ENCODE peak calls at places on chromosomes 6 and 20, in ten cellular contexts. D, N, S, I, W, T, R, E, Q and B are unnamed samples.

GRCh38 chr20:20549267-20549612 is 163.2 kb downstream of the RALGAPA2 start:
- DNase-seq in S (no peak), I (no peak), Q (peak), N (no peak), W (no peak), R (no peak), T (no peak), E (peak), D (no peak), B (no peak)

GRCh38 chr6:89239338-89239737 is 22.2 kb upstream of the GABRR1 start:
- DNase-seq in S (no peak), N (peak), Q (no peak), D (peak), R (no peak), W (peak), E (no peak), I (no peak), T (no peak), B (peak)

GRCh38 chr6:71489736-71490135 is 201.1 kb downstream of the OGFRL1 start:
- DNase-seq in S (no peak), T (peak), E (peak), W (no peak), I (no peak), D (peak), N (peak), R (no peak), Q (peak), B (no peak)

GRCh38 chr6:111854683-111855082 is 18.6 kb downstream of the FYN start:
- DNase-seq in I (no peak), R (no peak), E (no peak), N (peak), S (no peak), T (peak), Q (no peak), W (no peak), D (no peak), B (no peak)

GRCh38 chr6:89386917-89387491 is 25.1 kb downstream of the RRAGD start:
- DNase-seq in S (no peak), R (peak), T (no peak), I (no peak), N (no peak), Q (no peak), D (no peak), W (no peak), E (no peak), B (no peak)

GRCh38 chr6:84448331-84448730 is 220.9 kb upstream of the CEP162 start:
- DNase-seq in W (no peak), Q (no peak), D (no peak), I (no peak), N (no peak), S (no peak), R (no peak), E (no peak), T (no peak), B (no peak)

GRCh38 chr6:134183844-134184243 is 131.4 kb upstream of the SLC2A12 start:
- DNase-seq in R (no peak), W (no peak), S (no peak), N (no peak), T (no peak), I (no peak), E (no peak), Q (no peak), D (peak), B (no peak)

GRCh38 chr6:456358-456857 is 64.9 kb downstream of the IRF4 start:
- DNase-seq in N (no peak), S (no peak), D (peak), E (no peak), T (no peak), I (peak), R (no peak), W (no peak), Q (no peak), B (no peak)

GRCh38 chr6:138219901-138220300 is 1.6 kb upstream of the PBOV1 start:
- DNase-seq in N (no peak), E (no peak), S (no peak), T (no peak), R (no peak), W (no peak), I (no peak), D (no peak), Q (no peak), B (no peak)

GRCh38 chr20:13029687-13030510 is 21.1 kb downstream of the SPTLC3 start:
- DNase-seq in Q (peak), E (peak), R (no peak), N (peak), W (no peak), T (peak), I (no peak), S (no peak), D (peak), B (no peak)

GRCh38 chr6:129398764-129399163 is 311.2 kb downstream of the ARHGAP18 start:
- DNase-seq in D (no peak), S (no peak), Q (no peak), W (no peak), I (no peak), T (no peak), R (no peak), N (no peak), E (no peak), B (no peak)

GRCh38 chr6:36928547-36928918 is 26.0 kb upstream of the PI16 start:
- DNase-seq in D (no peak), Q (no peak), E (no peak), N (no peak), W (no peak), T (no peak), I (no peak), S (no peak), R (no peak), B (no peak)
- H3K27ac ChIP-seq in D (no peak), Q (peak), E (no peak), N (peak), W (no peak), T (no peak), I (no peak), S (no peak), R (no peak), B (no peak)

GRCh38 chr20:62156254-62156556 is 12.6 kb downstream of the SS18L1 start:
- DNase-seq in W (no peak), S (no peak), I (no peak), Q (no peak), T (no peak), D (no peak), E (no peak), N (no peak), R (no peak), B (no peak)
- H3K4me2 ChIP-seq in W (no peak), S (no peak), I (no peak), Q (no peak), T (no peak), D (no peak), E (no peak), N (no peak), R (no peak), B (no peak)

GRCh38 chr6:14275493-14275851 is 157.9 kb downstream of the CD83 start:
- DNase-seq in T (peak), N (peak), S (no peak), Q (no peak), E (no peak), D (peak), W (no peak), R (no peak), I (no peak), B (peak)

GRCh38 chr6:14276667-14277404 is 159.3 kb downstream of the CD83 start:
- DNase-seq in S (no peak), R (peak), N (no peak), W (peak), D (peak), I (no peak), Q (no peak), T (peak), E (no peak), B (peak)

GRCh38 chr6:14274552-14275492 is 157.2 kb downstream of the CD83 start:
- DNase-seq in D (peak), N (no peak), S (no peak), T (no peak), W (no peak), E (peak), I (no peak), Q (no peak), R (no peak), B (no peak)

GRCh38 chr6:14277405-14277930 is 159.9 kb downstream of the CD83 start:
- DNase-seq in E (no peak), R (no peak), I (no peak), D (peak), W (no peak), T (no peak), S (no peak), N (no peak), Q (no peak), B (peak)

GRCh38 chr6:14276066-14276465 is 158.5 kb downstream of the CD83 start:
- DNase-seq in Q (no peak), T (no peak), R (no peak), E (no peak), I (no peak), W (no peak), N (no peak), D (peak), S (no peak), B (no peak)
- H3K27ac ChIP-seq in Q (no peak), T (no peak), R (no peak), E (no peak), I (no peak), W (peak), N (no peak), D (no peak), S (no peak), B (peak)

GRCh38 chr20:62389601-62390087 is 2.7 kb downstream of the RPS21 start:
- DNase-seq in I (no peak), Q (no peak), N (no peak), E (no peak), W (no peak), T (no peak), D (no peak), R (no peak), S (no peak), B (no peak)
- H3K4me2 ChIP-seq in I (no peak), Q (no peak), N (no peak), E (no peak), W (peak), T (no peak), D (no peak), R (no peak), S (no peak), B (no peak)

GRCh38 chr6:166751051-166751595 is 124.1 kb upstream of the RPS6KA2 start:
- DNase-seq in N (no peak), S (no peak), W (peak), E (no peak), D (peak), Q (no peak), T (no peak), I (peak), R (no peak), B (peak)
- H3K27ac ChIP-seq in N (no peak), S (no peak), W (no peak), E (no peak), D (no peak), Q (no peak), T (no peak), I (no peak), R (no peak), B (no peak)